ENCODE peak calls at places on chromosomes 12 and 14, in five cellular contexts. D, L, G, U and C are unnamed samples.

GRCh38 chr14:77124345-77125274 is 17.0 kb downstream of the ZDHHC22 start:
- DNase-seq in D (peak), L (peak), G (peak), U (peak), C (peak)

GRCh38 chr12:113341535-113341934 is 6.6 kb upstream of the SLC8B1 start:
- DNase-seq in D (no peak), L (no peak), G (no peak), U (no peak), C (no peak)

GRCh38 chr12:132614029-132614428 is 3.6 kb upstream of the LRCOL1 start:
- DNase-seq in D (no peak), L (no peak), G (no peak), U (no peak), C (no peak)

GRCh38 chr12:83128529-83128928 is 441.8 kb downstream of the TMTC2 start:
- DNase-seq in D (no peak), L (no peak), G (no peak), U (no peak), C (no peak)

GRCh38 chr14:85037411-85037810 is 492.5 kb upstream of the FLRT2 start:
- DNase-seq in D (no peak), L (no peak), G (no peak), U (no peak), C (no peak)

GRCh38 chr14:22539831-22540230 is 49.2 kb downstream of the DAD1 start:
- DNase-seq in D (peak), L (no peak), G (no peak), U (no peak), C (peak)

GRCh38 chr14:59424707-59425106 is 40.5 kb downstream of the GPR135 start:
- DNase-seq in D (peak), L (no peak), G (no peak), U (no peak), C (no peak)

GRCh38 chr14:94213021-94213420 is 38.9 kb downstream of the PPP4R4 start:
- DNase-seq in D (peak), L (no peak), G (no peak), U (no peak), C (peak)

GRCh38 chr14:94113908-94114588 is 3.5 kb downstream of the IFI27 start:
- DNase-seq in D (no peak), L (no peak), G (no peak), U (no peak), C (peak)

GRCh38 chr12:122394626-122395194 is 27.8 kb downstream of the CLIP1 start:
- DNase-seq in D (no peak), L (no peak), G (no peak), U (no peak), C (no peak)

GRCh38 chr12:115455268-115455681 is 771.3 kb upstream of the TBX3 start:
- DNase-seq in D (no peak), L (no peak), G (no peak), U (no peak), C (no peak)

GRCh38 chr14:54637829-54638446 is 71.0 kb downstream of the SAMD4A start:
- DNase-seq in D (peak), L (no peak), G (no peak), U (no peak), C (no peak)

GRCh38 chr12:28089363-28089762 is 100.9 kb upstream of the CCDC91 start:
- DNase-seq in D (peak), L (no peak), G (no peak), U (no peak), C (peak)

GRCh38 chr14:68785817-68786490 is 6.9 kb downstream of the ZFP36L1 start:
- DNase-seq in D (peak), L (no peak), G (no peak), U (peak), C (no peak)

GRCh38 chr12:1022032-1022970 is 31.3 kb downstream of the ERC1 start:
- DNase-seq in D (no peak), L (no peak), G (no peak), U (no peak), C (no peak)

GRCh38 chr12:13444076-13444475 is 247.6 kb downstream of the EMP1 start:
- DNase-seq in D (no peak), L (no peak), G (no peak), U (no peak), C (no peak)

GRCh38 chr12:123050331-123050809 is 69.9 kb downstream of the ARL6IP4 start:
- DNase-seq in D (peak), L (no peak), G (no peak), U (no peak), C (peak)

GRCh38 chr12:12819752-12820311 is 6.7 kb downstream of the DDX47 start:
- DNase-seq in D (peak), L (no peak), G (no peak), U (no peak), C (peak)

GRCh38 chr12:116910645-116911449 is at the start of gene FBXW8:
- DNase-seq in D (peak), L (peak), G (peak), U (peak), C (peak)

GRCh38 chr12:114681149-114681849 is 2.7 kb downstream of the TBX3 start:
- DNase-seq in D (peak), L (no peak), G (no peak), U (no peak), C (peak)

GRCh38 chr14:56422703-56423213 is 156.8 kb upstream of the TMEM260 start:
- DNase-seq in D (peak), L (no peak), G (peak), U (no peak), C (peak)

GRCh38 chr12:112967858-112968257 is 10.5 kb upstream of the OAS2 start:
- DNase-seq in D (no peak), L (no peak), G (no peak), U (no peak), C (no peak)

GRCh38 chr12:127588224-127588623 is 678.7 kb upstream of the TMEM132C start:
- DNase-seq in D (peak), L (no peak), G (no peak), U (no peak), C (peak)

GRCh38 chr14:73261075-73261474 is 23.8 kb downstream of the PAPLN start:
- DNase-seq in D (no peak), L (no peak), G (no peak), U (no peak), C (no peak)

GRCh38 chr14:105879867-105880561 is 353.6 kb downstream of the TMEM121 start:
- DNase-seq in D (no peak), L (no peak), G (no peak), U (peak), C (no peak)

GRCh38 chr12:56803750-56804149 is 40.6 kb downstream of the HSD17B6 start:
- DNase-seq in D (peak), L (no peak), G (no peak), U (no peak), C (peak)

GRCh38 chr14:26403760-26404159 is 194.1 kb downstream of the NOVA1 start:
- DNase-seq in D (no peak), L (no peak), G (no peak), U (no peak), C (no peak)